ENCODE peak calls at places on chromosomes 13 and 19, in five cellular contexts. J, L, H, I and U are unnamed samples.

GRCh38 chr19:50333737-50334617 is 4.8 kb upstream of the KCNC3 start:
- DNase-seq in J (peak; percentile 81), L (peak; percentile 74), H (peak; percentile 86), I (peak; percentile 68), U (no peak)

GRCh38 chr13:108402850-108403249 is 133.3 kb downstream of the TNFSF13B start:
- DNase-seq in J (no peak), L (no peak), H (no peak), I (no peak), U (no peak)

GRCh38 chr13:110307697-110308376 is 753 bp downstream of the COL4A2 start:
- DNase-seq in J (no peak), L (no peak), H (no peak), I (no peak), U (no peak)

GRCh38 chr13:111853766-111854165 is 213.2 kb upstream of the SOX1 start:
- DNase-seq in J (no peak), L (no peak), H (no peak), I (no peak), U (no peak)

GRCh38 chr19:4233282-4233853 is 4.0 kb downstream of the EBI3 start:
- DNase-seq in J (peak; percentile 41), L (peak; percentile 43), H (peak; percentile 83), I (peak; percentile 62), U (peak; percentile 92)

GRCh38 chr13:86986448-86986847 is 684.7 kb upstream of the SLITRK5 start:
- DNase-seq in J (no peak), L (no peak), H (no peak), I (no peak), U (no peak)

GRCh38 chr19:13035820-13036365 is 40.6 kb downstream of the NFIX start:
- DNase-seq in J (no peak), L (no peak), H (no peak), I (no peak), U (no peak)

GRCh38 chr13:79723462-79724116 is 242.6 kb downstream of the NDFIP2 start:
- DNase-seq in J (no peak), L (no peak), H (no peak), I (no peak), U (no peak)

GRCh38 chr19:27673986-27674385 is 1539.0 kb downstream of the UQCRFS1 start:
- DNase-seq in J (no peak), L (no peak), H (no peak), I (no peak), U (no peak)

GRCh38 chr13:98504371-98504963 is 72.4 kb downstream of the STK24 start:
- DNase-seq in J (no peak), L (no peak), H (no peak), I (no peak), U (peak; percentile 72)

GRCh38 chr13:98207411-98207810 is 30.3 kb upstream of the RNF113B start:
- DNase-seq in J (no peak), L (no peak), H (no peak), I (no peak), U (no peak)

GRCh38 chr13:40874138-40874776 is 84.8 kb downstream of the SLC25A15 start:
- DNase-seq in J (no peak), L (no peak), H (no peak), I (no peak), U (no peak)

GRCh38 chr13:49669735-49670309 is 21.5 kb downstream of the EBPL start:
- DNase-seq in J (no peak), L (no peak), H (peak; percentile 20), I (no peak), U (no peak)

GRCh38 chr13:107864543-107865460 is 350.5 kb downstream of the LIG4 start:
- DNase-seq in J (no peak), L (no peak), H (no peak), I (no peak), U (no peak)

GRCh38 chr13:52736891-52737290 is 2.7 kb downstream of the CNMD start:
- DNase-seq in J (no peak), L (no peak), H (no peak), I (no peak), U (no peak)

GRCh38 chr13:20424959-20425358 is 100.7 kb downstream of the CRYL1 start:
- DNase-seq in J (no peak), L (no peak), H (no peak), I (no peak), U (no peak)

GRCh38 chr13:59715591-59715990 is 448.1 kb downstream of the DIAPH3 start:
- DNase-seq in J (no peak), L (no peak), H (no peak), I (no peak), U (no peak)

GRCh38 chr19:58572818-58573657 is at the start of gene MZF1:
- DNase-seq in J (peak; percentile 100), L (peak; percentile 99), H (peak; percentile 100), I (peak; percentile 99), U (peak; percentile 96)

GRCh38 chr19:34232566-34233481 is 21.5 kb upstream of the GARRE1 start:
- DNase-seq in J (no peak), L (no peak), H (peak; percentile 47), I (no peak), U (peak; percentile 68)